ENCODE peak calls at places on chromosomes 12 and 14, in nine cellular contexts. One of them, this sample, is unnamed.

GRCh38 chr12:110934093-110934852 is 13.9 kb upstream of the MYL2 start:
- DNase-seq in cardiac muscle cell: no peak
- DNase-seq in GM10248: no peak
- DNase-seq in heart right ventricle: no peak
- DNase-seq in glutamatergic neuron: no peak
- DNase-seq in right atrium auricular region: no peak
- DNase-seq in GM23338: peak
- DNase-seq in CD4-positive, alpha-beta T cell: no peak
- DNase-seq in lower lobe of right lung: no peak
- DNase-seq in this sample: peak

GRCh38 chr12:7750350-7750749 is 3.2 kb upstream of the CLEC4C start:
- DNase-seq in cardiac muscle cell: no peak
- DNase-seq in GM10248: no peak
- DNase-seq in heart right ventricle: no peak
- DNase-seq in glutamatergic neuron: no peak
- DNase-seq in right atrium auricular region: no peak
- DNase-seq in GM23338: no peak
- DNase-seq in CD4-positive, alpha-beta T cell: no peak
- DNase-seq in lower lobe of right lung: no peak
- DNase-seq in this sample: no peak

GRCh38 chr14:99542566-99542965 is 61.4 kb downstream of the CCNK start:
- DNase-seq in cardiac muscle cell: no peak
- DNase-seq in GM10248: no peak
- DNase-seq in heart right ventricle: no peak
- DNase-seq in glutamatergic neuron: no peak
- DNase-seq in right atrium auricular region: no peak
- DNase-seq in GM23338: no peak
- DNase-seq in CD4-positive, alpha-beta T cell: no peak
- DNase-seq in lower lobe of right lung: no peak
- DNase-seq in this sample: no peak

GRCh38 chr12:70831538-70831937 is 89.0 kb downstream of the PTPRR start:
- DNase-seq in cardiac muscle cell: no peak
- DNase-seq in GM10248: no peak
- DNase-seq in heart right ventricle: no peak
- DNase-seq in glutamatergic neuron: no peak
- DNase-seq in right atrium auricular region: no peak
- DNase-seq in GM23338: no peak
- DNase-seq in CD4-positive, alpha-beta T cell: no peak
- DNase-seq in lower lobe of right lung: no peak
- DNase-seq in this sample: peak

GRCh38 chr14:52583544-52583943 is 30.9 kb downstream of the GPR137C start:
- DNase-seq in cardiac muscle cell: no peak
- DNase-seq in GM10248: no peak
- DNase-seq in heart right ventricle: no peak
- DNase-seq in glutamatergic neuron: no peak
- DNase-seq in right atrium auricular region: no peak
- DNase-seq in GM23338: no peak
- DNase-seq in CD4-positive, alpha-beta T cell: no peak
- DNase-seq in lower lobe of right lung: no peak
- DNase-seq in this sample: no peak

GRCh38 chr12:108381793-108382436 is 42.8 kb upstream of the CMKLR1 start:
- DNase-seq in cardiac muscle cell: peak
- DNase-seq in GM10248: no peak
- DNase-seq in heart right ventricle: no peak
- DNase-seq in glutamatergic neuron: no peak
- DNase-seq in right atrium auricular region: no peak
- DNase-seq in GM23338: peak
- DNase-seq in CD4-positive, alpha-beta T cell: no peak
- DNase-seq in lower lobe of right lung: no peak
- DNase-seq in this sample: peak

GRCh38 chr12:24226745-24227350 is 277.4 kb upstream of the SOX5 start:
- DNase-seq in cardiac muscle cell: no peak
- DNase-seq in GM10248: no peak
- DNase-seq in heart right ventricle: no peak
- DNase-seq in glutamatergic neuron: no peak
- DNase-seq in right atrium auricular region: peak
- DNase-seq in GM23338: no peak
- DNase-seq in CD4-positive, alpha-beta T cell: no peak
- DNase-seq in lower lobe of right lung: no peak
- DNase-seq in this sample: peak

GRCh38 chr14:93033039-93033982 is 82.4 kb downstream of the ITPK1 start:
- DNase-seq in cardiac muscle cell: no peak
- DNase-seq in GM10248: no peak
- DNase-seq in heart right ventricle: no peak
- DNase-seq in glutamatergic neuron: no peak
- DNase-seq in right atrium auricular region: no peak
- DNase-seq in GM23338: no peak
- DNase-seq in CD4-positive, alpha-beta T cell: no peak
- DNase-seq in lower lobe of right lung: no peak
- DNase-seq in this sample: no peak

GRCh38 chr14:103056322-103057027 is 874 bp downstream of the CDC42BPB start:
- DNase-seq in cardiac muscle cell: peak
- DNase-seq in GM10248: no peak
- DNase-seq in heart right ventricle: peak
- DNase-seq in glutamatergic neuron: peak
- DNase-seq in right atrium auricular region: peak
- DNase-seq in GM23338: peak
- DNase-seq in CD4-positive, alpha-beta T cell: no peak
- DNase-seq in lower lobe of right lung: peak
- DNase-seq in this sample: peak

GRCh38 chr12:113912761-113913295 is 53.3 kb downstream of the RBM19 start:
- DNase-seq in cardiac muscle cell: peak
- DNase-seq in GM10248: peak
- DNase-seq in heart right ventricle: peak
- DNase-seq in glutamatergic neuron: peak
- DNase-seq in right atrium auricular region: peak
- DNase-seq in GM23338: peak
- DNase-seq in CD4-positive, alpha-beta T cell: peak
- DNase-seq in lower lobe of right lung: peak
- DNase-seq in this sample: peak

GRCh38 chr14:105999361-106000028 is 473.1 kb downstream of the TMEM121 start:
- DNase-seq in cardiac muscle cell: no peak
- DNase-seq in GM10248: peak
- DNase-seq in heart right ventricle: peak
- DNase-seq in glutamatergic neuron: no peak
- DNase-seq in right atrium auricular region: no peak
- DNase-seq in GM23338: peak
- DNase-seq in CD4-positive, alpha-beta T cell: peak
- DNase-seq in lower lobe of right lung: peak
- DNase-seq in this sample: no peak

GRCh38 chr12:1217191-1217949 is 226.3 kb downstream of the ERC1 start:
- DNase-seq in cardiac muscle cell: no peak
- DNase-seq in GM10248: no peak
- DNase-seq in heart right ventricle: no peak
- DNase-seq in glutamatergic neuron: no peak
- DNase-seq in right atrium auricular region: no peak
- DNase-seq in GM23338: no peak
- DNase-seq in CD4-positive, alpha-beta T cell: no peak
- DNase-seq in lower lobe of right lung: no peak
- DNase-seq in this sample: peak

GRCh38 chr14:95417492-95417891 is 97.8 kb upstream of the CLMN start:
- DNase-seq in cardiac muscle cell: no peak
- DNase-seq in GM10248: no peak
- DNase-seq in heart right ventricle: no peak
- DNase-seq in glutamatergic neuron: no peak
- DNase-seq in right atrium auricular region: no peak
- DNase-seq in GM23338: no peak
- DNase-seq in CD4-positive, alpha-beta T cell: no peak
- DNase-seq in lower lobe of right lung: no peak
- DNase-seq in this sample: no peak

GRCh38 chr12:50545783-50546182 is 41.0 kb downstream of the DIP2B start:
- DNase-seq in cardiac muscle cell: no peak
- DNase-seq in GM10248: no peak
- DNase-seq in heart right ventricle: no peak
- DNase-seq in glutamatergic neuron: no peak
- DNase-seq in right atrium auricular region: no peak
- DNase-seq in GM23338: no peak
- DNase-seq in CD4-positive, alpha-beta T cell: no peak
- DNase-seq in lower lobe of right lung: no peak
- DNase-seq in this sample: no peak

GRCh38 chr12:96014932-96015599 is 18.9 kb upstream of the HAL start:
- DNase-seq in cardiac muscle cell: no peak
- DNase-seq in GM10248: no peak
- DNase-seq in heart right ventricle: no peak
- DNase-seq in glutamatergic neuron: no peak
- DNase-seq in right atrium auricular region: no peak
- DNase-seq in GM23338: no peak
- DNase-seq in CD4-positive, alpha-beta T cell: no peak
- DNase-seq in lower lobe of right lung: no peak
- DNase-seq in this sample: no peak

GRCh38 chr12:96020314-96021003 is 14.9 kb downstream of the LTA4H start:
- DNase-seq in cardiac muscle cell: no peak
- DNase-seq in GM10248: peak
- DNase-seq in heart right ventricle: no peak
- DNase-seq in glutamatergic neuron: no peak
- DNase-seq in right atrium auricular region: no peak
- DNase-seq in GM23338: no peak
- DNase-seq in CD4-positive, alpha-beta T cell: no peak
- DNase-seq in lower lobe of right lung: no peak
- DNase-seq in this sample: no peak

GRCh38 chr12:96015672-96016071 is 19.5 kb upstream of the HAL start:
- DNase-seq in cardiac muscle cell: peak
- DNase-seq in GM10248: no peak
- DNase-seq in heart right ventricle: no peak
- DNase-seq in glutamatergic neuron: peak
- DNase-seq in right atrium auricular region: no peak
- DNase-seq in GM23338: peak
- DNase-seq in CD4-positive, alpha-beta T cell: no peak
- DNase-seq in lower lobe of right lung: no peak
- DNase-seq in this sample: peak
- TF ChIP-seq CTCF in cardiac muscle cell: peak
- TF ChIP-seq CTCF in GM10248: no peak
- TF ChIP-seq CTCF in heart right ventricle: peak
- TF ChIP-seq CTCF in glutamatergic neuron: no peak
- TF ChIP-seq CTCF in right atrium auricular region: peak
- TF ChIP-seq CTCF in GM23338: peak
- TF ChIP-seq CTCF in CD4-positive, alpha-beta T cell: no peak
- TF ChIP-seq CTCF in lower lobe of right lung: peak
- TF ChIP-seq CTCF in this sample: peak

GRCh38 chr14:22469541-22470303 is 119.3 kb downstream of the DAD1 start:
- DNase-seq in cardiac muscle cell: no peak
- DNase-seq in GM10248: no peak
- DNase-seq in heart right ventricle: no peak
- DNase-seq in glutamatergic neuron: no peak
- DNase-seq in right atrium auricular region: no peak
- DNase-seq in GM23338: no peak
- DNase-seq in CD4-positive, alpha-beta T cell: no peak
- DNase-seq in lower lobe of right lung: no peak
- DNase-seq in this sample: no peak

GRCh38 chr14:22474730-22475351 is 114.2 kb downstream of the DAD1 start:
- DNase-seq in cardiac muscle cell: no peak
- DNase-seq in GM10248: no peak
- DNase-seq in heart right ventricle: no peak
- DNase-seq in glutamatergic neuron: no peak
- DNase-seq in right atrium auricular region: no peak
- DNase-seq in GM23338: no peak
- DNase-seq in CD4-positive, alpha-beta T cell: no peak
- DNase-seq in lower lobe of right lung: no peak
- DNase-seq in this sample: no peak

GRCh38 chr14:22472935-22473854 is 115.8 kb downstream of the DAD1 start:
- DNase-seq in cardiac muscle cell: peak
- DNase-seq in GM10248: peak
- DNase-seq in heart right ventricle: no peak
- DNase-seq in glutamatergic neuron: no peak
- DNase-seq in right atrium auricular region: no peak
- DNase-seq in GM23338: peak
- DNase-seq in CD4-positive, alpha-beta T cell: no peak
- DNase-seq in lower lobe of right lung: no peak
- DNase-seq in this sample: peak

GRCh38 chr14:22472466-22472865 is 116.6 kb downstream of the DAD1 start:
- DNase-seq in cardiac muscle cell: no peak
- DNase-seq in GM10248: no peak
- DNase-seq in heart right ventricle: no peak
- DNase-seq in glutamatergic neuron: no peak
- DNase-seq in right atrium auricular region: no peak
- DNase-seq in GM23338: no peak
- DNase-seq in CD4-positive, alpha-beta T cell: no peak
- DNase-seq in lower lobe of right lung: no peak
- DNase-seq in this sample: no peak

GRCh38 chr14:22471545-22472121 is 117.4 kb downstream of the DAD1 start:
- DNase-seq in cardiac muscle cell: peak
- DNase-seq in GM10248: no peak
- DNase-seq in heart right ventricle: peak
- DNase-seq in glutamatergic neuron: peak
- DNase-seq in right atrium auricular region: no peak
- DNase-seq in GM23338: peak
- DNase-seq in CD4-positive, alpha-beta T cell: no peak
- DNase-seq in lower lobe of right lung: peak
- DNase-seq in this sample: peak
- TF ChIP-seq CTCF in cardiac muscle cell: peak
- TF ChIP-seq CTCF in GM10248: peak
- TF ChIP-seq CTCF in heart right ventricle: peak
- TF ChIP-seq CTCF in glutamatergic neuron: peak
- TF ChIP-seq CTCF in right atrium auricular region: peak
- TF ChIP-seq CTCF in GM23338: peak
- TF ChIP-seq CTCF in CD4-positive, alpha-beta T cell: no peak
- TF ChIP-seq CTCF in lower lobe of right lung: peak
- TF ChIP-seq CTCF in this sample: peak

GRCh38 chr12:26680724-26681455 is 152.1 kb downstream of the ITPR2 start:
- DNase-seq in cardiac muscle cell: no peak
- DNase-seq in GM10248: no peak
- DNase-seq in heart right ventricle: no peak
- DNase-seq in glutamatergic neuron: no peak
- DNase-seq in right atrium auricular region: no peak
- DNase-seq in GM23338: no peak
- DNase-seq in CD4-positive, alpha-beta T cell: no peak
- DNase-seq in lower lobe of right lung: no peak
- DNase-seq in this sample: peak

GRCh38 chr12:26683443-26683842 is 149.6 kb downstream of the ITPR2 start:
- DNase-seq in cardiac muscle cell: no peak
- DNase-seq in GM10248: no peak
- DNase-seq in heart right ventricle: no peak
- DNase-seq in glutamatergic neuron: no peak
- DNase-seq in right atrium auricular region: no peak
- DNase-seq in GM23338: no peak
- DNase-seq in CD4-positive, alpha-beta T cell: no peak
- DNase-seq in lower lobe of right lung: no peak
- DNase-seq in this sample: no peak

GRCh38 chr12:26678697-26679660 is 154.0 kb downstream of the ITPR2 start:
- DNase-seq in cardiac muscle cell: no peak
- DNase-seq in GM10248: no peak
- DNase-seq in heart right ventricle: no peak
- DNase-seq in glutamatergic neuron: no peak
- DNase-seq in right atrium auricular region: no peak
- DNase-seq in GM23338: peak
- DNase-seq in CD4-positive, alpha-beta T cell: no peak
- DNase-seq in lower lobe of right lung: no peak
- DNase-seq in this sample: no peak
- TF ChIP-seq CTCF in cardiac muscle cell: no peak
- TF ChIP-seq CTCF in GM10248: no peak
- TF ChIP-seq CTCF in heart right ventricle: no peak
- TF ChIP-seq CTCF in glutamatergic neuron: no peak
- TF ChIP-seq CTCF in right atrium auricular region: no peak
- TF ChIP-seq CTCF in GM23338: no peak
- TF ChIP-seq CTCF in CD4-positive, alpha-beta T cell: no peak
- TF ChIP-seq CTCF in lower lobe of right lung: no peak
- TF ChIP-seq CTCF in this sample: no peak

DNA sequence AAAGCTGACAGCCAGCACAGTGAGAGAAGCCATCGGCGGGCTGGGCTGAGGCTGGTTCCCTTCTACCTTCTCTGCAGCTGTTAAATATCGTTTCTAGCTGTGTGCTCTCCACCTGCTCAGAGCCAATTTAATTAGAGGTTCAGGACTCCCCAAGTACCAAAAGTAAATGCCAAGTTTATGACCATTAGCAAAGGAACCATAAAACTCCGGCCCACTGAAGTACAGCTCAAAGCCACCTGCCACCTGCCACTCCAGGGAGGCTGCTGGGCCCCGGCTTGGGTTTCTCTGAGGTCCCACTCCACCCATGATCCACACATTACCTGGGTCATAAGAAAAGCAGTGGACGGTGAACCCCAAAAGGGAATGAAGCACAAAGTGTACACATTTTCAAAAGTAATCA is 272.8 kb downstream of the KSR2 start:
- DNase-seq in cardiac muscle cell: no peak
- DNase-seq in GM10248: no peak
- DNase-seq in heart right ventricle: no peak
- DNase-seq in glutamatergic neuron: no peak
- DNase-seq in right atrium auricular region: no peak
- DNase-seq in GM23338: no peak
- DNase-seq in CD4-positive, alpha-beta T cell: no peak
- DNase-seq in lower lobe of right lung: no peak
- DNase-seq in this sample: no peak
- TF ChIP-seq CTCF in cardiac muscle cell: no peak
- TF ChIP-seq CTCF in GM10248: no peak
- TF ChIP-seq CTCF in heart right ventricle: no peak
- TF ChIP-seq CTCF in glutamatergic neuron: no peak
- TF ChIP-seq CTCF in right atrium auricular region: no peak
- TF ChIP-seq CTCF in GM23338: no peak
- TF ChIP-seq CTCF in CD4-positive, alpha-beta T cell: no peak
- TF ChIP-seq CTCF in lower lobe of right lung: no peak
- TF ChIP-seq CTCF in this sample: no peak

This sample was measured in MCF 10A.